ENCODE peak calls at places on chromosomes 7 and 10, in eight cellular contexts. C is hepatocyte; P is CD4-positive, alpha-beta T cell; S is HCT116; M is body of pancreas; A is uterus; W is tibial nerve; B is kidney. Y is an unnamed sample.

GRCh38 chr7:74087791-74088453 is 4.3 kb downstream of the LIMK1 start:
- DNase-seq in C (no peak), P (no peak), S (no peak), M (no peak), A (no peak), W (no peak), B (no peak), Y (no peak)

GRCh38 chr10:43259981-43260761 is 6.7 kb downstream of the RASGEF1A start:
- DNase-seq in C (no peak), P (no peak), S (no peak), M (peak), A (no peak), W (no peak), B (peak), Y (peak)

GRCh38 chr7:108280136-108280535 is 150.0 kb upstream of the LAMB4 start:
- DNase-seq in C (peak), P (no peak), S (no peak), M (peak), A (no peak), W (no peak), B (no peak), Y (no peak)

GRCh38 chr10:90785782-90786181 is 72.1 kb downstream of the HTR7 start:
- DNase-seq in C (no peak), P (no peak), S (no peak), M (no peak), A (no peak), W (no peak), B (no peak), Y (no peak)

GRCh38 chr7:107173691-107174406 is 5.0 kb downstream of the HBP1 start:
- DNase-seq in C (no peak), P (no peak), S (no peak), M (no peak), A (no peak), W (no peak), B (no peak), Y (no peak)

GRCh38 chr10:89553064-89553734 is 17.8 kb upstream of the SLC16A12 start:
- DNase-seq in C (peak), P (no peak), S (peak), M (peak), A (no peak), W (no peak), B (no peak), Y (no peak)

GRCh38 chr10:21334891-21335696 is 190.4 kb downstream of the SKIDA1 start:
- DNase-seq in C (peak), P (no peak), S (no peak), M (no peak), A (peak), W (no peak), B (no peak), Y (no peak)

GRCh38 chr7:50805425-50806130 is 22.9 kb upstream of the GRB10 start:
- DNase-seq in C (no peak), P (no peak), S (no peak), M (no peak), A (no peak), W (no peak), B (no peak), Y (no peak)

GRCh38 chr7:129644634-129645230 is 33.2 kb downstream of the NRF1 start:
- DNase-seq in C (peak), P (no peak), S (peak), M (no peak), A (no peak), W (no peak), B (no peak), Y (no peak)

GRCh38 chr7:55187701-55188491 is 169.1 kb downstream of the EGFR start:
- DNase-seq in C (peak), P (no peak), S (no peak), M (no peak), A (peak), W (no peak), B (no peak), Y (no peak)
- H3K27ac ChIP-seq in C (peak), P (no peak), S (no peak), M (peak), A (peak), W (peak), B (no peak), Y (no peak)

GRCh38 chr7:156943091-156944041 is 6.1 kb upstream of the NOM1 start:
- DNase-seq in C (no peak), P (no peak), S (no peak), M (peak), A (no peak), W (no peak), B (peak), Y (no peak)

GRCh38 chr7:156941393-156942182 is 7.9 kb upstream of the NOM1 start:
- DNase-seq in C (no peak), P (no peak), S (no peak), M (no peak), A (no peak), W (no peak), B (peak), Y (no peak)

GRCh38 chr7:156944876-156945275 is 4.6 kb upstream of the NOM1 start:
- DNase-seq in C (no peak), P (no peak), S (no peak), M (no peak), A (no peak), W (no peak), B (peak), Y (no peak)

GRCh38 chr7:156940421-156941122 is 8.9 kb upstream of the NOM1 start:
- DNase-seq in C (no peak), P (no peak), S (no peak), M (no peak), A (no peak), W (no peak), B (no peak), Y (no peak)

DNA sequence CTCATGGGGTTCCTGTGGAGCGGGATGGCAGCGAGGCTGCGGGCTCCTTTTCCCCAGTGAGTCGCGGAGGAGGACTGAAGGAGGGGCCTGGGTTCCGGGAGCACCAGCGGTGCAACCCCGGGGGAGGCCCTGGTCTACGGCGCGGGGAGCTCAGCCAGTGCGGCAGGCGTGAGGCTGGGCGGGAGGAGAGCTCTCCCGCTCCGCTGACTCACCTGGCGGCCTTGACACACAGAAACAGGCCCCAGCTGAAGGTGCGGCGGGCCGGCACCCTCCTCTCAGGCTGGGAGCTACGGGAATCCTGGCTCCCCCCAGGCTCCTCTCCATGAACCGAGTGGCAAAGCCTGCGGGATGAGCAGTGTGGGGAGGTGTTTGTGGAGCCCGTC is 6.8 kb upstream of the NOM1 start:
- DNase-seq in C (no peak), P (peak), S (no peak), M (peak), A (no peak), W (no peak), B (peak), Y (no peak)
- H3K27ac ChIP-seq in C (no peak), P (no peak), S (no peak), M (peak), A (no peak), W (no peak), B (no peak), Y (no peak)

DNA sequence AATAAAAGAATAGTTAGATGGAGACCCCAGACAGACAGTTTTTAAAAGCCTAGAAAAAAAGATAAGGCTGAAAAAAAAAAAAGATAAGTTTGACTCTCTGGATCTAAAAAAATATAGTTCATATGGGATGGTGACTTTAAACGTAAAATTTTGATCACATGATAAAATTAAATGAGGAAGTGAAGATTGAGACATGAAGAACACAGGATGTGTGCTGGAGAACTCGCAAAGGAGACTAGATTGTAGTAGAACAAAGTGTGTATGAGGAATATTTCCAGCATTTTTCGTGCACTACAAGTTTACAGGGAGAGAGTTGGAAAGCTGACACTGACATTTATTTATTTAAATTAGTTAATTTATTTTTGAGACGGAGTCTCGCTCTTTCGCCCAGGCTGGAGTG is 286.4 kb downstream of the PRPF18 start:
- DNase-seq in C (no peak), P (no peak), S (no peak), M (no peak), A (no peak), W (no peak), B (no peak), Y (no peak)
- H3K27ac ChIP-seq in C (no peak), P (no peak), S (no peak), M (peak), A (no peak), W (peak), B (no peak), Y (no peak)

DNA sequence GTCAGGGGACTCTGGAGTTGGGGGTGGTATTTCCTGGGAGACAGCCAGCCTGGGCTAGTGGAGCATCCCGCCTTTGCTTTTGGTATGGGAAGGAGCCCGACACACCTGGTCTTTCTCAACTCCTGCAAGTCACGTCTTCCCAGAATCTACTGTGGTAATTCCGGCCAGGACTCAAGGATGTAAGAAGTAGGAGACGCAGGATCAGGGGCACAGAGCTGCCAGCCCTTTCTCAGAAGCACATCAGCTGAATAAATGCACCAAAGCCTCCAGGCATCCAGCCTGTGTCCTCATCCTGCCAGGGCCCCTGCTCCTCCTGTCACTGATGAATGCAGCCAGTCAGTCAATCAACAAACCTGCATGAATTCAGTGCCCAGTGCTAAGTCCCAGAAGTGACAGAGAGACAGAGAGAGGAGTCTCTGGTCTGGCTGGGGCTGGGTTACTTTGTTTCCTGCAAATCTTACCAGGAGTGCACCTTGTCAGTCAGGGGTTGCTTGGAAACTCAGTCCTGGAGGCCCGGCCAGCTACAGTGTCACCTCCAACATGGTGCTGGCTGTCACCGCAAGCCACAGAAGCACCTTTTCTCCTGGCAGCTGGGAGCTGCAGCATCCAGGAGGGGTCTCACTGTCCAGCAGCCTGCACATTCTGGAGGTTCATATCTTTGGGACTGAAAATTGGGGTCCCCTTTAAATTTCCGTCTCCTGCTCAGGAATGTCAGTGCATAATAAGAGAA is 101.8 kb downstream of the PTPRE start:
- DNase-seq in C (no peak), P (no peak), S (no peak), M (no peak), A (no peak), W (no peak), B (no peak), Y (no peak)
- H3K27ac ChIP-seq in C (no peak), P (no peak), S (no peak), M (no peak), A (no peak), W (peak), B (no peak), Y (no peak)

GRCh38 chr10:73414230-73414981 is 548 bp upstream of the ANXA7 start:
- DNase-seq in C (peak), P (no peak), S (no peak), M (no peak), A (no peak), W (no peak), B (no peak), Y (no peak)
- H3K27ac ChIP-seq in C (peak), P (peak), S (peak), M (peak), A (peak), W (peak), B (peak), Y (peak)

DNA sequence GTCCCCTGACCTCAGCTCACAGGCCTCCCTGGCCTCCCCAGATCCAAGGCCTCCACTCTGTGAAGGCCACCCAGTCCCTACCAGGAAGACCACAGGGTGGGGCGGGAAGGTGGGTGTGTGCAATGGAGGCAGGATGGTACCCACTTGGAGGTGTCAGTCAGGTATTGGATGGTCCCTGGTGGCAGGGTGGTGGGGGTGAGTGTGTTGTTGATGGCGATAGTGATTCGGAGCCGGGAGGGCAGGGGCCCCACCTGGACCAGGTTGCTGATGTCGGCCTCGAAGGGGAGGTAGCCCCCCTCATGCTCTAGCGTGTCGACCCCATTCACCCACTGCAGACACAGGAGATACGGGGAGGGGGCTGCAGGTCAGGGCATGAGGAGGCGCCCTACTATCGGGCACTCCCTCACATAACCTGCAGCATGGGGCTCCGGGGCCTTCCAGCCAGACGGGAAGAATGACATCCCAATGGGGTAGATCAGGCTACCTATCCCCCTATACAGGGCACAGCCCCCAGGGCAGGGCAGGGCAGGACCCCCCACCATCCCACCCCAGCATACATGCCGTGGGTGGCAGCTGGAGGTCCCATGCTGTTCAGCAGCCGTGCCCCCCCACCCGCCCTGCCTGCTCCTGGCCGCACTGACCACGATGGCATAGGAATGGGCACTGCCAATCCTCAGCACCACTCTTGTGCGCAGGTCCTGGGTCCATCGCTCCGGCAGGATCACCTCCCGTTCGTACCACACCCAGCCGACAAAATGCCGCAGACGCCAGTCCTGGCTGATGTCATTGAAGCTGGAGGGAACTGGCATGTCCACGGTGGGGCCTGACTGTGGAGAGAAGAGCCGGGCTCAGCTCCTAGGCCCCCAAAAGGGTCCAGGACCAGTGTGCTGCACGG is 2.2 kb downstream of the GUSB start:
- DNase-seq in C (no peak), P (no peak), S (no peak), M (no peak), A (no peak), W (no peak), B (peak), Y (no peak)
- H3K27ac ChIP-seq in C (no peak), P (peak), S (peak), M (peak), A (no peak), W (no peak), B (peak), Y (no peak)

GRCh38 chr10:115902596-115902995 is 370.4 kb downstream of the GFRA1 start:
- DNase-seq in C (no peak), P (no peak), S (no peak), M (no peak), A (no peak), W (no peak), B (no peak), Y (no peak)
- H3K27ac ChIP-seq in C (no peak), P (no peak), S (no peak), M (no peak), A (no peak), W (no peak), B (no peak), Y (no peak)

GRCh38 chr7:121083138-121083789 is 94.8 kb downstream of the CPED1 start:
- DNase-seq in C (no peak), P (no peak), S (no peak), M (no peak), A (no peak), W (no peak), B (no peak), Y (no peak)

GRCh38 chr7:121083790-121084251 is 95.3 kb downstream of the CPED1 start:
- DNase-seq in C (no peak), P (no peak), S (no peak), M (no peak), A (no peak), W (no peak), B (no peak), Y (no peak)

GRCh38 chr7:121084748-121085336 is 96.3 kb downstream of the CPED1 start:
- DNase-seq in C (no peak), P (no peak), S (no peak), M (no peak), A (no peak), W (no peak), B (peak), Y (no peak)

GRCh38 chr7:121084256-121084655 is 95.7 kb downstream of the CPED1 start:
- DNase-seq in C (no peak), P (no peak), S (no peak), M (no peak), A (no peak), W (no peak), B (no peak), Y (no peak)

GRCh38 chr7:121085922-121086321 is 97.4 kb downstream of the CPED1 start:
- DNase-seq in C (no peak), P (no peak), S (no peak), M (no peak), A (no peak), W (no peak), B (no peak), Y (no peak)
- H3K27ac ChIP-seq in C (no peak), P (no peak), S (no peak), M (no peak), A (peak), W (peak), B (no peak), Y (no peak)

DNA sequence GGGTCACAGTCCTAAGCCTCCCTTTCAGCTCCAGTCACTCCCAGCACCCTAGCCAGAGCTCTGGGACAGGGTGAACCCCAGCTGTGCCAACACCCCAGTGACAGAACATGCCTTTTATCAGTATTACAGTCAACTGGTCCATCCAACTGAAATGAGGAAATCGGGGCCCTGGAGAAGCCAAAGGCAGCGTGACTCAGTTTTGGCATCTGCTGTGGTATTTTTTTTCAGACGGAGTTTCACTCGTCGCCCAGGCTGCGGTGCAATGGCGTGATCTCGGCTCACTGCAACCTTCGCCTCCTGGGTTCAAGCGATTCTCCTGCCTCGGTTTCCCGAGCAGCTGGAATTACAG is 3.4 kb upstream of the CLDN15 start:
- DNase-seq in C (no peak), P (no peak), S (no peak), M (no peak), A (no peak), W (no peak), B (no peak), Y (no peak)
- H3K27ac ChIP-seq in C (no peak), P (no peak), S (no peak), M (no peak), A (peak), W (peak), B (no peak), Y (peak)

GRCh38 chr10:19815036-19815435 is 1.2 kb upstream of the PLXDC2 start:
- DNase-seq in C (no peak), P (no peak), S (no peak), M (no peak), A (no peak), W (no peak), B (no peak), Y (no peak)
- H3K27ac ChIP-seq in C (peak), P (no peak), S (no peak), M (peak), A (peak), W (peak), B (peak), Y (peak)

Y was measured in substantia nigra.